ENCODE peak calls at places on chromosome 16, in six cellular contexts. I is GM23338, V is tibial artery, M is GM23248, P is DND-41, N is aorta. W is an unnamed sample.

GRCh38 chr16:1772362-1772907 is at the start of gene EME2:
- DNase-seq in I (no peak), V (no peak), M (peak; percentile 74), P (peak; percentile 50), N (no peak), W (peak; percentile 55)

GRCh38 chr16:31501226-31501965 is 6.8 kb downstream of the RUSF1 start:
- DNase-seq in I (peak; percentile 25), V (no peak), M (no peak), P (no peak), N (no peak), W (no peak)

GRCh38 chr16:51994597-51994996 is 552.3 kb downstream of the TOX3 start:
- DNase-seq in I (no peak), V (no peak), M (peak; percentile 24), P (no peak), N (no peak), W (peak; percentile 97)

GRCh38 chr16:2527071-2527783 is 4.0 kb downstream of the CEMP1 start:
- DNase-seq in I (no peak), V (no peak), M (no peak), P (no peak), N (no peak), W (no peak)

GRCh38 chr16:87297918-87298631 is 19.1 kb downstream of the C16orf95 start:
- DNase-seq in I (peak; percentile 92), V (no peak), M (peak; percentile 54), P (peak; percentile 60), N (no peak), W (peak; percentile 17)

GRCh38 chr16:56788435-56788834 is 58.5 kb downstream of the NUP93 start:
- DNase-seq in I (no peak), V (no peak), M (no peak), P (no peak), N (no peak), W (no peak)

GRCh38 chr16:17493012-17493411 is 22.3 kb upstream of the XYLT1 start:
- DNase-seq in I (no peak), V (no peak), M (no peak), P (no peak), N (no peak), W (no peak)

GRCh38 chr16:11546522-11547485 is 39.9 kb downstream of the LITAF start:
- DNase-seq in I (no peak), V (no peak), M (peak; percentile 65), P (no peak), N (no peak), W (no peak)

GRCh38 chr16:78879046-78879445 is 721.5 kb downstream of the MAF start:
- DNase-seq in I (no peak), V (no peak), M (no peak), P (no peak), N (no peak), W (no peak)

GRCh38 chr16:30018731-30019158 is 4.3 kb upstream of the C16orf92 start:
- DNase-seq in I (no peak), V (no peak), M (no peak), P (no peak), N (no peak), W (no peak)

GRCh38 chr16:3431779-3432219 is 11.5 kb downstream of the ZNF597 start:
- DNase-seq in I (no peak), V (no peak), M (peak; percentile 54), P (no peak), N (peak; percentile 86), W (peak; percentile 40)

GRCh38 chr16:14315683-14316320 is 244.7 kb downstream of the MRTFB start:
- DNase-seq in I (no peak), V (no peak), M (no peak), P (no peak), N (peak; percentile 6), W (no peak)

GRCh38 chr16:9119795-9120194 is 28.4 kb downstream of the HAPSTR1 start:
- DNase-seq in I (no peak), V (no peak), M (peak; percentile 97), P (no peak), N (no peak), W (no peak)

GRCh38 chr16:62700456-62701280 is 664.4 kb upstream of the CDH8 start:
- DNase-seq in I (no peak), V (no peak), M (no peak), P (no peak), N (no peak), W (no peak)

GRCh38 chr16:86984975-86985655 is 332.1 kb downstream of the C16orf95 start:
- DNase-seq in I (peak; percentile 12), V (peak; percentile 75), M (peak; percentile 46), P (no peak), N (peak; percentile 84), W (no peak)

GRCh38 chr16:86044241-86044671 is 145.3 kb downstream of the IRF8 start:
- DNase-seq in I (peak; percentile 92), V (no peak), M (peak; percentile 61), P (peak; percentile 20), N (peak; percentile 79), W (no peak)

GRCh38 chr16:13435873-13436474 is 484.0 kb upstream of the ERCC4 start:
- DNase-seq in I (peak; percentile 70), V (no peak), M (no peak), P (no peak), N (no peak), W (no peak)

GRCh38 chr16:60203525-60204124 is 1469.5 kb upstream of the GOT2 start:
- DNase-seq in I (peak; percentile 61), V (no peak), M (peak; percentile 29), P (no peak), N (no peak), W (no peak)

GRCh38 chr16:27302126-27302525 is 11.6 kb upstream of the IL4R start:
- DNase-seq in I (no peak), V (peak; percentile 5), M (no peak), P (no peak), N (no peak), W (no peak)

GRCh38 chr16:85393674-85394510 is 219.2 kb upstream of the GSE1 start:
- DNase-seq in I (peak; percentile 83), V (peak; percentile 78), M (peak; percentile 64), P (peak; percentile 81), N (peak; percentile 88), W (peak; percentile 39)

GRCh38 chr16:84735846-84736586 is 36.2 kb downstream of the USP10 start:
- DNase-seq in I (no peak), V (no peak), M (no peak), P (no peak), N (no peak), W (peak; percentile 87)

GRCh38 chr16:78689031-78689430 is 589.6 kb downstream of the WWOX start:
- DNase-seq in I (no peak), V (no peak), M (peak; percentile 9), P (no peak), N (no peak), W (no peak)

DNA sequence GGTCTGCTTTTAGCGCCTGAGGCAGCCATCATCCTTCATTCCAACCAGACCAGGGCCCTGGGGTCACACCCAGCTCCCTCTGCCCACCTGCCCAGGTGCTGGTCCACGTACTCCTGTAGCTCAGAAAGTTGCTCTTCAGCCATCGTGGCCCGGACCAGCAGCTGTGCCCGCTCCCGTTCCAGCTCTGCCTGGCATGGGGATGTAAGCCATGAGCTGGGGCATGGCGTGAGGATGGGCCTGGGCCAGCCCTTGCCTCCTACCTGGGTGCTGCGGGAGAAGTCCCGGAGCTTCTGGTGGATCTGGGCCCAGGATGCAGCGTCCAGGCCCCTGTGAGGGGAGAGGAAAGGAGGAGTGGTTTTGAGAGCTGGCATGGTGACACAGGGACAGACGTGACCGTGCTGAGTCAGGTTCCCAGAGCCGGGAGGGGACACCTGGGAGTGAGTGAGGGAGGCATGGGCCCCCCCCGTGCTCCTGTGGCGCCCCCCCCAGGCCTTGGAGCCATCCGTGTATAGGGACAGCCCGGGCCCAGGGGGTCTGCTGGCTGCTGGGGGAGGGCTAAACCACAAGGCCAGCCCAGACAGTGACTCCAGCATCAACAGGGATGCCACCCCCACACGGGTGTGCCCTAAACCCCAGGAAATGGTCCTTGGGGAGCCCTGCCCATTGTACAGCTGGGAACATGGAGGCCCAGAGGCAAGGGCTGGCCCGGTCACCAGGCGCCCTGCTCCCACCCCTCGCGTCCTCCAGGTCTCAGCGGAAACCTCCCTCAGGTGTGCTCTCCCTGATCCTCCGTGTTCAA is 2.1 kb downstream of the ANTKMT start:
- DNase-seq in I (no peak), V (no peak), M (no peak), P (no peak), N (no peak), W (no peak)
- H3K4me1 ChIP-seq in I (peaks cover 8% of the 10 kb centered on the region), V (peaks cover 52% of the 10 kb centered on the region), M (peaks cover 4% of the 10 kb centered on the region), P (peaks cover 56% of the 10 kb centered on the region), N (no peaks in the 10 kb centered on the region), W (peaks cover 12% of the 10 kb centered on the region)

GRCh38 chr16:88700636-88701482 is 5.3 kb downstream of the RNF166 start:
- DNase-seq in I (no peak), V (peak; percentile 92), M (peak; percentile 73), P (peak; percentile 96), N (peak; percentile 93), W (peak; percentile 68)
- H3K4me1 ChIP-seq in I (no peaks in the 10 kb centered on the region), V (peaks cover 25% of the 10 kb centered on the region), M (peaks cover 7% of the 10 kb centered on the region), P (peaks cover 58% of the 10 kb centered on the region), N (no peaks in the 10 kb centered on the region), W (no peaks in the 10 kb centered on the region)

GRCh38 chr16:67963325-67964321 is 4.8 kb downstream of the SLC12A4 start:
- DNase-seq in I (peak; percentile 75), V (no peak), M (peak; percentile 39), P (no peak), N (peak; percentile 80), W (peak; percentile 20)
- H3K4me1 ChIP-seq in I (peaks cover 38% of the 10 kb centered on the region), V (peaks cover 76% of the 10 kb centered on the region), M (peaks cover 40% of the 10 kb centered on the region), P (peaks cover 20% of the 10 kb centered on the region), N (no peaks in the 10 kb centered on the region), W (no peaks in the 10 kb centered on the region)

GRCh38 chr16:88787579-88788314 is 2.7 kb upstream of the PIEZO1 start:
- DNase-seq in I (no peak), V (no peak), M (no peak), P (no peak), N (no peak), W (peak; percentile 58)
- H3K4me1 ChIP-seq in I (peaks cover 19% of the 10 kb centered on the region), V (peaks cover 27% of the 10 kb centered on the region), M (peaks cover 32% of the 10 kb centered on the region), P (peaks cover 52% of the 10 kb centered on the region), N (no peaks in the 10 kb centered on the region), W (no peaks in the 10 kb centered on the region)

DNA sequence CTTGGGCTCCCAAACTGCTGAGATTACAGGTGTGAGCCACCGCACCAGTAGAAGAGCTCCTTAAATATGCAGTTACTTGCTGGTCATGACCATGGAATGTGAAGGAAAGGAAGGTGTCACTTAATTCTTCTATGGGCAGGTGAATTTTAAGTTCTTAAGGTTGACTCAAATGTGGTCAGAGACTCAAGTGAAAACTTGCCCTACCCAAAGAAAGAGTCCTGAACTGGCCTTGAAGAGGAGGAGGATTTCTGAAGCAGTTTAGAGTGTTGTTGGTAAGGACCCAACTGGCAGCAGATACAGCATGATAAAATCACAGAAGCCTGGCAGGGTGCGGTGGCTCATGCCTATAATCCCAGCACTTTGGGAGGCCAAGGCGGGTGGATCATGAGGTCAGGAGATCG is 29.4 kb downstream of the CHD9 start:
- DNase-seq in I (no peak), V (peak; percentile 80), M (no peak), P (no peak), N (no peak), W (no peak)
- H3K4me1 ChIP-seq in I (peaks cover 60% of the 10 kb centered on the region), V (peaks cover 67% of the 10 kb centered on the region), M (peaks cover 68% of the 10 kb centered on the region), P (no peaks in the 10 kb centered on the region), N (peaks cover 5% of the 10 kb centered on the region), W (peaks cover 5% of the 10 kb centered on the region)

W was measured in small intestine.